ENCODE peak calls at places on chromosome 10, in six cellular contexts. R is GM12865, K is HL-60, N is MCF 10A, B is Ammon's horn, S is fibroblast of pulmonary artery. P is an unnamed sample.

GRCh38 chr10:129892571-129893045 is 71.5 kb downstream of the EBF3 start:
- DNase-seq in R (no peak), K (no peak), N (no peak), B (no peak), S (peak), P (no peak)

GRCh38 chr10:72297281-72297967 is 23.7 kb downstream of the DDIT4 start:
- DNase-seq in R (peak), K (peak), N (peak), B (peak), S (peak), P (peak)

GRCh38 chr10:76437011-76437410 is 1005.6 kb downstream of the LRMDA start:
- DNase-seq in R (no peak), K (no peak), N (no peak), B (no peak), S (no peak), P (no peak)

GRCh38 chr10:35378547-35379210 is 42.4 kb downstream of the CCNY start:
- DNase-seq in R (peak), K (no peak), N (peak), B (no peak), S (peak), P (no peak)

GRCh38 chr10:86614853-86615252 is 39.5 kb upstream of the OPN4 start:
- DNase-seq in R (no peak), K (no peak), N (no peak), B (no peak), S (no peak), P (no peak)

GRCh38 chr10:99529483-99530107 is 3.1 kb upstream of the NKX2-3 start:
- DNase-seq in R (no peak), K (no peak), N (no peak), B (no peak), S (no peak), P (no peak)

GRCh38 chr10:60377955-60378354 is 11.7 kb downstream of the ANK3 start:
- DNase-seq in R (no peak), K (no peak), N (peak), B (no peak), S (peak), P (no peak)

GRCh38 chr10:99337261-99337905 is 8.2 kb downstream of the CNNM1 start:
- DNase-seq in R (no peak), K (no peak), N (no peak), B (peak), S (no peak), P (no peak)

GRCh38 chr10:11165591-11166543 is 148.2 kb downstream of the CELF2 start:
- DNase-seq in R (peak), K (no peak), N (no peak), B (peak), S (peak), P (peak)